ENCODE peak calls at places on chromosomes 16 and 17, in nine cellular contexts. M is HCT116, I is body of pancreas, V is A549, K is stomach, Z is heart left ventricle, T is erythroblast, D is lower leg skin, R is GM12892. Q is an unnamed sample.
A peak's percentile ranks its signal among the peaks of the same experiment; 100 is the strongest.

GRCh38 chr17:77471984-77472836 is 331.4 kb downstream of the SEC14L1 start:
- DNase-seq in M (no peak), I (peak; percentile 38), V (no peak), K (peak; percentile 56), Z (no peak), T (peak; percentile 39), D (no peak), R (no peak), Q (peak; percentile 63)

GRCh38 chr16:78421244-78421661 is 321.8 kb downstream of the WWOX start:
- DNase-seq in M (no peak), I (no peak), V (no peak), K (no peak), Z (no peak), T (no peak), D (no peak), R (no peak), Q (no peak)

GRCh38 chr16:10688291-10688690 is 6.4 kb downstream of the TEKT5 start:
- DNase-seq in M (no peak), I (peak; percentile 31), V (no peak), K (peak; percentile 84), Z (no peak), T (no peak), D (no peak), R (no peak), Q (no peak)

GRCh38 chr17:9071921-9072503 is 50.7 kb downstream of the NTN1 start:
- DNase-seq in M (no peak), I (no peak), V (no peak), K (no peak), Z (no peak), T (no peak), D (no peak), R (no peak), Q (no peak)

GRCh38 chr17:65413390-65413789 is 148.1 kb downstream of the AXIN2 start:
- DNase-seq in M (no peak), I (no peak), V (no peak), K (no peak), Z (no peak), T (no peak), D (no peak), R (no peak), Q (no peak)

GRCh38 chr17:43880420-43880991 is 26.8 kb downstream of the MPP2 start:
- DNase-seq in M (peak; percentile 22), I (peak; percentile 71), V (peak; percentile 94), K (peak; percentile 71), Z (no peak), T (peak; percentile 63), D (no peak), R (peak; percentile 69), Q (peak; percentile 34)

GRCh38 chr17:17613708-17614114 is 22.2 kb upstream of the PEMT start:
- DNase-seq in M (peak; percentile 70), I (peak; percentile 70), V (peak; percentile 77), K (peak; percentile 63), Z (peak; percentile 45), T (peak; percentile 65), D (peak; percentile 65), R (no peak), Q (peak; percentile 80)

GRCh38 chr16:66510711-66511614 is 39.0 kb downstream of the TK2 start:
- DNase-seq in M (no peak), I (peak; percentile 83), V (no peak), K (peak; percentile 66), Z (no peak), T (no peak), D (no peak), R (no peak), Q (no peak)

GRCh38 chr17:57604771-57605733 is 140.0 kb downstream of the CCDC182 start:
- DNase-seq in M (no peak), I (peak; percentile 65), V (no peak), K (peak; percentile 70), Z (peak; percentile 64), T (no peak), D (no peak), R (peak; percentile 50), Q (peak; percentile 22)

GRCh38 chr16:785563-786535 is 2.3 kb downstream of the RPUSD1 start:
- DNase-seq in M (no peak), I (peak; percentile 62), V (peak; percentile 74), K (peak; percentile 82), Z (peak; percentile 43), T (peak; percentile 84), D (peak; percentile 42), R (peak; percentile 79), Q (peak; percentile 58)

GRCh38 chr17:27627514-27627913 is 3.5 kb upstream of the LGALS9 start:
- DNase-seq in M (no peak), I (no peak), V (no peak), K (no peak), Z (no peak), T (no peak), D (no peak), R (no peak), Q (no peak)

GRCh38 chr16:53566568-53566967 is 63.6 kb upstream of the AKTIP start:
- DNase-seq in M (no peak), I (no peak), V (no peak), K (no peak), Z (no peak), T (no peak), D (no peak), R (no peak), Q (no peak)

GRCh38 chr16:56549744-56550385 is 15.0 kb upstream of the MT4 start:
- DNase-seq in M (no peak), I (no peak), V (no peak), K (no peak), Z (no peak), T (no peak), D (no peak), R (no peak), Q (no peak)

DNA sequence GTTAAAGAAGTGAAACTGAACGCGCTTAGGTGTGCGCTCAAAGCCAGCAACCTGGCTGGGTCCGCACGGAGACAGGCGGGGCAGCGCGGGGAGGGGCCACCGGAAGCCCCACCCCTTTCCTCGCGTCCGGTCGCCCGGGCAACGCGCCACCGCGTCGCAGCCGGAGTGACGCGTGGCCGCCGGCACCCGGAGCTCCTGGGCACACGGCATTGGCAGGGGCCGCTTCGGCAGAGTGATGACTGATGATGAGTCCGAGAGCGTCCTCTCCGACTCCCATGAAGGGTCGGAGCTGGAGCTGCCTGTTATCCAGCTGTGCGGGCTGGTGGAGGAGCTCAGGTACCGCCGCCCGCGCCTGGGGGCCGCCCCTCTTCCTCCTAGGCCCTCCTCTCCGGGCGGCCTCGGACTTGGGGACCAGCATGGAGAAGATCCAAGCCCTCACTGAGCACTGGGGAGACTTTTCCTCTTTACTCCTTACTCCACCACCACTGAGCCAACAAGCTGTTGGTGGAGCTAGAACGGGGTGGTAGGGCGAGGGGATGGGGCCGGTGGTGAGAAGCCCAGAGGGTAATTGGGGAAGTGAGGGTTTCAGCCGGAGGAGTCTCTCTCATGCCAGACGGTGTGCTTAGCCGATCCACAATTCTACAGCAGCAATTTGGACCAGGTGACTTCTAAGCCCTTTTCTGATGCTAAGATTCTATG is 44.9 kb downstream of the PRSS54 start:
- DNase-seq in M (peak; percentile 63), I (peak; percentile 84), V (peak; percentile 76), K (peak; percentile 89), Z (peak; percentile 72), T (peak; percentile 89), D (peak; percentile 47), R (peak; percentile 86), Q (peak; percentile 83)
- TF ChIP-seq POLR2A in M (peak; percentile 24), I (peak; percentile 61), V (peak; percentile 55), K (no peak), Z (no peak), T (peak; percentile 81), D (no peak), R (no peak), Q (peak; percentile 49)

GRCh38 chr17:67278363-67278762 is 33.4 kb upstream of the HELZ start:
- DNase-seq in M (no peak), I (no peak), V (no peak), K (no peak), Z (no peak), T (no peak), D (no peak), R (no peak), Q (no peak)

GRCh38 chr17:67280279-67280678 is 35.3 kb upstream of the HELZ start:
- DNase-seq in M (no peak), I (peak; percentile 4), V (no peak), K (no peak), Z (peak; percentile 25), T (no peak), D (no peak), R (no peak), Q (no peak)

GRCh38 chr17:67281736-67282135 is 36.7 kb upstream of the HELZ start:
- DNase-seq in M (no peak), I (no peak), V (no peak), K (no peak), Z (no peak), T (no peak), D (no peak), R (no peak), Q (no peak)

GRCh38 chr17:67281053-67281452 is 36.1 kb upstream of the HELZ start:
- DNase-seq in M (no peak), I (no peak), V (no peak), K (no peak), Z (no peak), T (no peak), D (no peak), R (no peak), Q (no peak)

GRCh38 chr17:67279115-67279514 is 34.1 kb upstream of the HELZ start:
- DNase-seq in M (no peak), I (no peak), V (no peak), K (no peak), Z (no peak), T (no peak), D (no peak), R (no peak), Q (no peak)
- TF ChIP-seq POLR2A in M (no peak), I (no peak), V (no peak), K (no peak), Z (no peak), T (no peak), D (no peak), R (no peak), Q (no peak)

GRCh38 chr17:32483451-32484019 is 3.3 kb upstream of the CDK5R1 start:
- DNase-seq in M (no peak), I (peak; percentile 75), V (peak; percentile 69), K (peak; percentile 42), Z (peak; percentile 86), T (peak; percentile 38), D (no peak), R (no peak), Q (peak; percentile 79)
- TF ChIP-seq POLR2A in M (no peak), I (no peak), V (no peak), K (no peak), Z (no peak), T (no peak), D (no peak), R (peak; percentile 65), Q (no peak)

GRCh38 chr16:2520784-2521577 is 810 bp downstream of the AMDHD2 start:
- DNase-seq in M (no peak), I (no peak), V (no peak), K (peak; percentile 50), Z (peak; percentile 23), T (peak; percentile 68), D (no peak), R (peak; percentile 67), Q (peak; percentile 64)

GRCh38 chr16:2517954-2518605 is 2.1 kb upstream of the AMDHD2 start:
- DNase-seq in M (no peak), I (no peak), V (no peak), K (no peak), Z (no peak), T (no peak), D (no peak), R (no peak), Q (no peak)

GRCh38 chr16:2518823-2519710 is 1.1 kb upstream of the AMDHD2 start:
- DNase-seq in M (no peak), I (no peak), V (no peak), K (no peak), Z (peak; percentile 21), T (no peak), D (no peak), R (no peak), Q (no peak)

GRCh38 chr16:2519711-2520080 is 475 bp upstream of the AMDHD2 start:
- DNase-seq in M (no peak), I (no peak), V (no peak), K (no peak), Z (no peak), T (no peak), D (no peak), R (no peak), Q (no peak)

GRCh38 chr16:2520097-2520783 is at the start of gene AMDHD2:
- DNase-seq in M (peak; percentile 69), I (peak; percentile 93), V (peak; percentile 93), K (peak; percentile 91), Z (peak; percentile 94), T (peak; percentile 98), D (peak; percentile 90), R (peak; percentile 99), Q (peak; percentile 91)
- TF ChIP-seq POLR2A in M (no peak), I (peak; percentile 34), V (no peak), K (no peak), Z (peak; percentile 41), T (no peak), D (no peak), R (peak; percentile 86), Q (peak; percentile 65)